ENCODE peak calls at places on chromosomes 12 and 14, in four cellular contexts. R is GM20000; K is type B pancreatic cell; J is CD8-positive, alpha-beta T cell. Y is an unnamed sample.

GRCh38 chr14:65664436-65664835 is 251.9 kb downstream of the FUT8 start:
- DNase-seq in R (no peak), K (no peak), J (no peak), Y (no peak)

GRCh38 chr12:101027200-101027599 is 182.8 kb downstream of the SLC5A8 start:
- DNase-seq in R (no peak), K (no peak), J (no peak), Y (no peak)

GRCh38 chr12:112198120-112198733 is 72.9 kb downstream of the TRAFD1 start:
- DNase-seq in R (peak), K (no peak), J (peak), Y (peak)

GRCh38 chr14:76277586-76278130 is 98.3 kb upstream of the ESRRB start:
- DNase-seq in R (no peak), K (peak), J (no peak), Y (no peak)

GRCh38 chr12:33653362-33653761 is 213.7 kb upstream of the SYT10 start:
- DNase-seq in R (no peak), K (no peak), J (no peak), Y (no peak)

GRCh38 chr12:108800591-108800990 is 56.8 kb downstream of the SSH1 start:
- DNase-seq in R (no peak), K (no peak), J (no peak), Y (no peak)

GRCh38 chr12:6961278-6961694 is 9.2 kb downstream of the PHB2 start:
- DNase-seq in R (peak), K (no peak), J (peak), Y (peak)

GRCh38 chr12:123723011-123723410 is 10.9 kb downstream of the ATP6V0A2 start:
- DNase-seq in R (no peak), K (no peak), J (no peak), Y (no peak)

GRCh38 chr12:60394680-60395079 is 798.9 kb downstream of the SLC16A7 start:
- DNase-seq in R (no peak), K (no peak), J (no peak), Y (peak)

GRCh38 chr12:106226884-106227640 is 20.8 kb downstream of the CKAP4 start:
- DNase-seq in R (peak), K (no peak), J (no peak), Y (peak)

GRCh38 chr12:32134144-32134888 is 27.7 kb downstream of the BICD1 start:
- DNase-seq in R (peak), K (no peak), J (peak), Y (no peak)

GRCh38 chr14:23056956-23057756 is at the start of gene CDH24:
- DNase-seq in R (peak), K (peak), J (peak), Y (peak)

GRCh38 chr12:11059784-11060183 is 2.3 kb downstream of the TAS2R46 start:
- DNase-seq in R (no peak), K (no peak), J (no peak), Y (no peak)

DNA sequence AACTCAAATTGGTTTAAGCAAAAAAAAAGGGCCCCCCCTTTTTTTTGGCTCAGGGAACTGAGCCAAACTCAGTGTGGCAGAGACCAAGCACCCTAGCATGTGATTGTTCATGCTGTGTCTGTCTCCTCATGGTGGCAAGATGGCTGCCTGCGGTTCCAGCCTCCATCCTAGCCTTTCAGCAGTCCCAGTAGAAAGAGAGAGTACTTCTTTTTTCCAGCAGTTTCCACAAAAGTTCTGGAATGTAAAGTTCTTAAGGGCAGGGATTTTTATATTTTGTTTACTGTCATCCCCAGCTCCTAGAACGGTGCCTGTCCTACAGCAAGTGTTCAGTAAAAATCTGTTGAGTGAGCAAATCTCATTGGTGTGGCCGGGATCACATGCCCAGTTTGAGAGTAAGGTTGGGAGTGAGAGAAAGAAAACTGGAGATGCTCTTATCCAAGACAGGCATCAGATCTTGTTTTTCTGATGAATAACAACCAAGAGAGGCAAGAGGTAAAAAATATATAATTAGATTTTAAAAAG is 22.5 kb downstream of the CHST11 start:
- DNase-seq in R (no peak), K (no peak), J (no peak), Y (no peak)
- TF ChIP-seq CTCF in R (no peak), K (no peak), J (no peak), Y (no peak)

DNA sequence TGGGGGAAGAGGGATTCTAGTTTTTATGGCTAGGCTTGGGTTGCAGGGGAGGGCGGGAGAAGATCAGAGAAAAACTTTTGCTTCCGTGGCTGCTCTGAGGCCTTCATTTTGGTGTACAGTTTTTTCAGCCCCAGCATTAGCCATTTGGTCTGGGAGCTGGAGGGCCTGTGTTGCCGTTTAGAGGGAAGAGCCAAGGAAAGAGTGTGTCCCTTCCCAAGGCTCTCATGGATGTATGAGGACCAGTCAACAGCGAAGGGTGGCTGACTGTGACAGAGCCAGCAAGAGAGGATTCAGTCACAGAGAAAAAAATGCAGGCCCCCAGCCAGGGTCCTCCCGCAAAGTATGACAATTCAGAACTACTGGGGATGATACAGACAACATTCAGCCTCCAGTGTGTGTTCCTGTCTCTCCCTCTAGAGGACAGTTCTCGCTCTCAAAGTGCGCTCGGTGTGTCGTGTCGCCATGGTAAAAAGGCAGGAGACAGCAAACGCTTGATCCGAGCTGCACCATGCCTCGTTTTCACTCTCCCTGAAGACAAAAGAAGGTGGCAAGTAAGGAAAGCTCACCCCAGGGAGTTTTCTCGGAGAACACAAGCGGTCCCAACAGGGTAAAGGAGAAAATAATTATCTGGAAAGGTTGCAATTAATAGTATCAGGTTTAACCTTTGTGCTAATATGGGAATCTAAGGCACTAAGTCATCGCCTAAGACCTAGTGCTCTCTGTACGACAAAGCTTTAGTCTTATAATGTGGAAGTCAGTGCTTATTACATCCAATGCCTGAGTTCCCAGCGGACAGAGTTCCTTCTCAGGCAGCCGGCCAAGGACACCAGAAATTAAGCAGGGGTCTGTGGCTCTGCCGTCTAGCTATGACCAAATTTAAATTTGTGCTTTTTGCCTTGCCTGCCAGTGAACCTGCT is 157.3 kb upstream of the PLXNC1 start:
- DNase-seq in R (no peak), K (no peak), J (no peak), Y (no peak)
- TF ChIP-seq CTCF in R (no peak), K (peak), J (no peak), Y (no peak)

GRCh38 chr14:97707603-97708002 is 910.4 kb downstream of the VRK1 start:
- DNase-seq in R (no peak), K (no peak), J (no peak), Y (no peak)
- TF ChIP-seq CTCF in R (no peak), K (no peak), J (no peak), Y (no peak)

GRCh38 chr14:99701260-99701659 is 17.2 kb downstream of the CYP46A1 start:
- DNase-seq in R (no peak), K (no peak), J (no peak), Y (no peak)
- TF ChIP-seq CTCF in R (no peak), K (no peak), J (no peak), Y (no peak)

GRCh38 chr14:36069535-36069900 is 107.0 kb downstream of the PTCSC3 start:
- DNase-seq in R (peak), K (no peak), J (no peak), Y (peak)
- TF ChIP-seq CTCF in R (peak), K (peak), J (peak), Y (peak)